ENCODE peak calls at places on chromosomes 2 and 18, in seven cellular contexts. E is Right ventricle myocardium inferior; Y is activated naive CD4-positive, alpha-beta T cell treated with anti-CD3 and anti-CD28 coated beads, Interleukin-2, amount 50 U/mL, for 72 hours; C is glutamatergic neuron; K is BJ; W is A673; O is KBM-7. G is an unnamed sample.

GRCh38 chr2:225334524-225334923 is 65.0 kb upstream of the NYAP2 start:
- DNase-seq in W (no peak), K (no peak), C (no peak), Y (no peak), O (no peak), E (no peak), G (no peak)

GRCh38 chr18:7954229-7954628 is 387.1 kb downstream of the PTPRM start:
- DNase-seq in C (no peak), E (no peak), O (no peak), W (no peak), K (no peak), Y (no peak), G (no peak)

GRCh38 chr18:27413495-27414401 is 228.6 kb upstream of the CHST9 start:
- DNase-seq in Y (no peak), W (peak; percentile 1), E (no peak), K (no peak), C (no peak), O (no peak), G (no peak)

GRCh38 chr2:124476291-124476690 is 451.2 kb downstream of the CNTNAP5 start:
- DNase-seq in C (no peak), Y (no peak), W (no peak), O (no peak), K (no peak), E (no peak), G (no peak)

GRCh38 chr2:129761569-129762021 is 217.9 kb upstream of the RAB6C start:
- DNase-seq in Y (no peak), W (no peak), C (peak; percentile 6), E (no peak), O (no peak), K (no peak), G (no peak)

GRCh38 chr2:68086166-68086565 is 23.4 kb upstream of the C1D start:
- DNase-seq in Y (no peak), O (no peak), W (no peak), K (no peak), E (no peak), C (no peak), G (no peak)

GRCh38 chr18:10953672-10954071 is 195.7 kb downstream of the PIEZO2 start:
- DNase-seq in E (no peak), Y (no peak), K (no peak), W (no peak), C (peak; percentile 80), O (no peak), G (no peak)

GRCh38 chr18:80159713-80160636 is 50.9 kb downstream of the ADNP2 start:
- DNase-seq in E (no peak), C (peak; percentile 87), O (no peak), K (no peak), W (no peak), Y (no peak), G (no peak)

GRCh38 chr18:1906421-1906820 is 664.9 kb downstream of the METTL4 start:
- DNase-seq in K (no peak), Y (no peak), C (no peak), W (no peak), O (no peak), E (no peak), G (no peak)

GRCh38 chr2:141820893-141821292 is 309.9 kb downstream of the LRP1B start:
- DNase-seq in E (no peak), Y (no peak), W (no peak), O (no peak), K (no peak), C (no peak), G (no peak)

GRCh38 chr18:41134426-41134825 is 820.6 kb upstream of the PIK3C3 start:
- DNase-seq in K (no peak), Y (no peak), E (no peak), O (no peak), W (no peak), C (no peak), G (no peak)

GRCh38 chr2:145066795-145067194 is 546.9 kb upstream of the ZEB2 start:
- DNase-seq in O (no peak), K (no peak), Y (no peak), W (no peak), C (no peak), E (no peak), G (no peak)

GRCh38 chr2:101930847-101931246 is 60.9 kb upstream of the IL1R2 start:
- DNase-seq in Y (no peak), O (no peak), C (no peak), K (no peak), E (no peak), W (no peak), G (no peak)

GRCh38 chr18:42446195-42446594 is 491.2 kb downstream of the PIK3C3 start:
- DNase-seq in C (no peak), W (no peak), E (no peak), K (peak; percentile 8), Y (no peak), O (no peak), G (no peak)

GRCh38 chr2:202035089-202035940 is 1.7 kb downstream of the FZD7 start:
- DNase-seq in C (peak; percentile 75), Y (peak; percentile 33), E (peak; percentile 82), K (no peak), O (no peak), W (peak; percentile 83), G (no peak)

GRCh38 chr18:36465276-36465675 is 167.8 kb downstream of the FHOD3 start:
- DNase-seq in W (no peak), K (no peak), Y (no peak), C (no peak), O (no peak), E (no peak), G (no peak)

GRCh38 chr2:226699321-226699720 is 100.3 kb downstream of the IRS1 start:
- DNase-seq in W (peak; percentile 26), K (no peak), O (no peak), C (no peak), E (peak; percentile 75), Y (no peak), G (no peak)

G was measured in GF-D8.